ENCODE peak calls at places on chromosomes 5 and 9, in eight cellular contexts. J, G, M, D, L, Q, S and C are unnamed samples.
A peak's percentile ranks its signal among the peaks of the same experiment; 100 is the strongest.

GRCh38 chr9:116352958-116353357 is 199.4 kb downstream of the PAPPA start:
- DNase-seq in D (no peak), S (no peak), M (no peak), J (no peak), L (no peak), G (no peak), Q (no peak), C (no peak)

GRCh38 chr9:126860757-126861466 is 473 bp downstream of the ZBTB34 start:
- DNase-seq in L (no peak), Q (no peak), D (peak; percentile 33), M (no peak), G (no peak), S (peak; percentile 16), J (peak; percentile 61), C (peak; percentile 71)

GRCh38 chr5:43627028-43627427 is 24.0 kb downstream of the NNT start:
- DNase-seq in J (no peak), L (no peak), D (peak; percentile 28), Q (peak; percentile 68), G (peak; percentile 6), S (peak; percentile 6), M (peak; percentile 18), C (peak; percentile 57)

GRCh38 chr5:110623875-110624274 is 102.6 kb downstream of the TMEM232 start:
- DNase-seq in M (no peak), Q (no peak), L (no peak), D (no peak), G (no peak), S (no peak), J (no peak), C (no peak)

GRCh38 chr5:44388504-44389409 is 463 bp downstream of the FGF10 start:
- DNase-seq in J (peak; percentile 40), S (no peak), M (no peak), Q (no peak), L (no peak), D (no peak), G (no peak), C (peak; percentile 51)

GRCh38 chr5:168939131-168939530 is 360.0 kb upstream of the PANK3 start:
- DNase-seq in G (no peak), D (no peak), L (no peak), Q (no peak), M (no peak), S (no peak), J (no peak), C (no peak)

GRCh38 chr5:115417076-115417475 is 120.6 kb upstream of the CCDC112 start:
- DNase-seq in L (no peak), G (no peak), D (no peak), J (no peak), S (no peak), M (no peak), Q (no peak), C (no peak)

GRCh38 chr9:115295749-115296148 is 177.8 kb upstream of the TNC start:
- DNase-seq in M (no peak), J (no peak), D (no peak), L (no peak), S (no peak), G (no peak), Q (no peak), C (no peak)

GRCh38 chr9:15308511-15308910 is 1.5 kb upstream of the TTC39B start:
- DNase-seq in Q (no peak), J (no peak), L (no peak), D (no peak), S (no peak), M (no peak), G (no peak), C (peak; percentile 16)

GRCh38 chr9:1759901-1760300 is 255.2 kb upstream of the SMARCA2 start:
- DNase-seq in L (no peak), J (no peak), Q (no peak), M (no peak), S (no peak), D (no peak), G (no peak), C (no peak)

GRCh38 chr5:84378961-84379360 is 5.7 kb downstream of the EDIL3 start:
- DNase-seq in J (no peak), D (no peak), G (no peak), Q (no peak), M (no peak), L (no peak), S (no peak), C (no peak)

GRCh38 chr5:111680737-111681413 is 76.1 kb downstream of the NREP start:
- DNase-seq in L (no peak), Q (peak; percentile 49), G (peak; percentile 60), J (no peak), M (no peak), S (no peak), D (peak; percentile 68), C (peak; percentile 99)

GRCh38 chr9:80650964-80651555 is 1038.3 kb downstream of the TLE1 start:
- DNase-seq in J (no peak), S (no peak), L (no peak), Q (no peak), G (no peak), M (no peak), D (no peak), C (no peak)

GRCh38 chr9:135929656-135930445 is 22.5 kb upstream of the CAMSAP1 start:
- DNase-seq in D (no peak), G (no peak), Q (no peak), J (no peak), M (no peak), S (no peak), L (no peak), C (no peak)

GRCh38 chr5:172113036-172113435 is 75.0 kb downstream of the STK10 start:
- DNase-seq in L (no peak), Q (no peak), M (no peak), D (no peak), J (peak; percentile 41), G (no peak), S (peak; percentile 99), C (no peak)

GRCh38 chr5:38519476-38519875 is 37.0 kb downstream of the LIFR start:
- DNase-seq in S (no peak), L (no peak), M (no peak), G (no peak), D (no peak), Q (no peak), J (no peak), C (no peak)

GRCh38 chr9:89400398-89401116 is 82.3 kb downstream of the SECISBP2 start:
- DNase-seq in J (no peak), L (no peak), D (no peak), M (no peak), S (no peak), Q (no peak), G (no peak), C (no peak)

GRCh38 chr5:61048534-61048933 is 103.5 kb downstream of the NDUFAF2 start:
- DNase-seq in Q (no peak), G (no peak), M (no peak), D (no peak), S (no peak), J (no peak), L (no peak), C (no peak)

GRCh38 chr9:124873664-124874063 is 11.7 kb downstream of the ARPC5L start:
- DNase-seq in G (no peak), J (no peak), M (no peak), Q (no peak), D (no peak), S (no peak), L (no peak), C (no peak)

GRCh38 chr9:121816449-121816817 is 165.0 kb downstream of the DAB2IP start:
- DNase-seq in J (no peak), D (no peak), S (no peak), Q (no peak), G (no peak), L (no peak), M (no peak), C (no peak)

GRCh38 chr9:1580215-1580614 is 434.9 kb upstream of the SMARCA2 start:
- DNase-seq in S (no peak), L (no peak), D (no peak), M (no peak), G (no peak), Q (no peak), J (no peak), C (no peak)

GRCh38 chr9:129849042-129849441 is 13.8 kb downstream of the USP20 start:
- DNase-seq in Q (no peak), D (no peak), J (no peak), M (no peak), L (no peak), G (no peak), S (no peak), C (no peak)

GRCh38 chr5:2755371-2755715 is 3.9 kb upstream of the IRX2 start:
- DNase-seq in J (no peak), M (no peak), Q (no peak), D (no peak), L (no peak), S (no peak), G (no peak), C (no peak)

GRCh38 chr9:35948451-35948850 is 9.5 kb downstream of the OR2S2 start:
- DNase-seq in J (no peak), Q (no peak), S (no peak), G (no peak), M (no peak), D (no peak), L (no peak), C (no peak)

GRCh38 chr9:133073264-133074000 is 11.7 kb downstream of the CEL start:
- DNase-seq in Q (no peak), D (no peak), J (no peak), G (no peak), M (no peak), S (no peak), L (no peak), C (no peak)

GRCh38 chr5:142474426-142474825 is 149.6 kb upstream of the SPRY4 start:
- DNase-seq in Q (no peak), M (no peak), D (no peak), J (no peak), L (no peak), G (no peak), S (no peak), C (no peak)

GRCh38 chr5:123035320-123035949 is 1.1 kb downstream of the PPIC start:
- DNase-seq in Q (peak; percentile 90), D (peak; percentile 69), J (peak; percentile 70), S (peak; percentile 34), M (peak; percentile 62), G (peak; percentile 32), L (no peak), C (peak; percentile 79)

GRCh38 chr5:142306077-142306502 is 18.7 kb downstream of the SPRY4 start:
- DNase-seq in G (no peak), J (no peak), L (no peak), D (no peak), Q (no peak), S (no peak), M (no peak), C (no peak)

GRCh38 chr5:143233020-143233419 is 170.5 kb downstream of the NR3C1 start:
- DNase-seq in J (no peak), S (no peak), M (no peak), D (no peak), L (no peak), G (no peak), Q (no peak), C (no peak)

GRCh38 chr9:36485647-36486453 is 85.8 kb upstream of the RNF38 start:
- DNase-seq in J (no peak), G (no peak), M (no peak), D (peak; percentile 35), Q (no peak), S (no peak), L (no peak), C (peak; percentile 63)

GRCh38 chr5:110441035-110441434 is 285.4 kb downstream of the TMEM232 start:
- DNase-seq in D (no peak), S (peak; percentile 10), L (no peak), M (peak; percentile 7), J (no peak), Q (no peak), G (peak; percentile 17), C (peak; percentile 29)

GRCh38 chr9:34035656-34036055 is 13.0 kb downstream of the UBAP2 start:
- DNase-seq in M (no peak), Q (no peak), L (no peak), G (no peak), D (no peak), J (no peak), S (no peak), C (no peak)

GRCh38 chr9:114631166-114631565 is 20.1 kb downstream of the TMEM268 start:
- DNase-seq in S (no peak), L (no peak), Q (no peak), M (no peak), J (no peak), D (no peak), G (no peak), C (no peak)

GRCh38 chr5:146345578-146346366 is 7.1 kb downstream of the POU4F3 start:
- DNase-seq in G (no peak), S (no peak), J (no peak), D (no peak), M (peak; percentile 23), Q (no peak), L (no peak), C (peak; percentile 47)